ENCODE peak calls at places on chromosome X, in eight cellular contexts. M, N, H, K, A, Q, F and O are unnamed samples.

GRCh38 chrX:103607385-103608304 is at the start of gene TCEAL3:
- DNase-seq in K (peak; percentile 51), A (peak; percentile 56), M (peak; percentile 56), Q (peak; percentile 57), F (peak; percentile 61), N (peak; percentile 46), H (peak; percentile 31), O (peak; percentile 66)

GRCh38 chrX:40326186-40326965 is 228.6 kb upstream of the BCOR start:
- DNase-seq in M (no peak), H (no peak), F (no peak), K (no peak), N (no peak), Q (no peak), A (no peak), O (no peak)

GRCh38 chrX:154732421-154733071 is 18.3 kb downstream of the GAB3 start:
- DNase-seq in H (no peak), M (no peak), Q (no peak), N (no peak), A (no peak), F (no peak), K (no peak), O (no peak)

GRCh38 chrX:307261-308111 is 11.1 kb downstream of the GTPBP6 start:
- DNase-seq in H (no peak), N (peak; percentile 28), F (no peak), Q (no peak), A (no peak), K (no peak), M (no peak), O (no peak)

GRCh38 chrX:40849906-40850672 is 114.7 kb upstream of the MED14 start:
- DNase-seq in H (no peak), M (no peak), K (no peak), Q (no peak), F (no peak), N (no peak), A (no peak), O (no peak)

GRCh38 chrX:121333942-121334341 is 286.5 kb downstream of the GLUD2 start:
- DNase-seq in F (no peak), N (no peak), A (no peak), H (no peak), K (no peak), M (no peak), Q (no peak), O (no peak)

GRCh38 chrX:119753639-119754257 is 4.6 kb upstream of the SOWAHD start:
- DNase-seq in N (peak; percentile 15), Q (no peak), H (peak; percentile 31), F (peak; percentile 42), M (no peak), K (peak; percentile 32), A (peak; percentile 37), O (peak; percentile 67)

GRCh38 chrX:82556588-82556987 is 951.5 kb upstream of the POU3F4 start:
- DNase-seq in K (no peak), N (no peak), A (no peak), Q (no peak), F (no peak), M (no peak), H (no peak), O (no peak)

GRCh38 chrX:11137543-11138139 is 26.5 kb downstream of the HCCS start:
- DNase-seq in K (no peak), M (no peak), A (no peak), Q (no peak), H (peak; percentile 75), N (no peak), F (no peak), O (no peak)

GRCh38 chrX:17377795-17378194 is 2.8 kb downstream of the NHS start:
- DNase-seq in Q (no peak), H (no peak), N (no peak), K (no peak), M (no peak), F (no peak), A (no peak), O (no peak)

GRCh38 chrX:2710496-2710895 is 19.4 kb downstream of the CD99 start:
- DNase-seq in K (no peak), A (no peak), F (no peak), H (no peak), M (no peak), N (peak; percentile 7), Q (no peak), O (no peak)

GRCh38 chrX:2707334-2707760 is 16.3 kb downstream of the CD99 start:
- DNase-seq in N (peak; percentile 61), H (peak; percentile 64), K (peak; percentile 57), F (peak; percentile 16), M (peak; percentile 75), Q (peak; percentile 28), A (peak; percentile 17), O (peak; percentile 51)

GRCh38 chrX:2708601-2709200 is 17.6 kb downstream of the CD99 start:
- DNase-seq in A (no peak), K (no peak), Q (no peak), N (no peak), H (no peak), F (no peak), M (no peak), O (no peak)

GRCh38 chrX:2710041-2710471 is 19.0 kb downstream of the CD99 start:
- DNase-seq in K (peak; percentile 26), M (peak; percentile 36), A (no peak), H (no peak), N (no peak), Q (no peak), F (no peak), O (peak; percentile 48)

GRCh38 chrX:2708016-2708415 is 16.9 kb downstream of the CD99 start:
- DNase-seq in K (no peak), Q (no peak), M (no peak), F (no peak), A (no peak), N (no peak), H (no peak), O (no peak)
- H3K4me1 ChIP-seq in K (peaks cover 57% of the 10 kb centered on the region), Q (peaks cover 80% of the 10 kb centered on the region), M (peaks cover 37% of the 10 kb centered on the region), F (no peaks in the 10 kb centered on the region), A (peaks cover 67% of the 10 kb centered on the region), N (peaks cover 22% of the 10 kb centered on the region), H (peaks cover 33% of the 10 kb centered on the region), O (peaks cover 50% of the 10 kb centered on the region)

DNA sequence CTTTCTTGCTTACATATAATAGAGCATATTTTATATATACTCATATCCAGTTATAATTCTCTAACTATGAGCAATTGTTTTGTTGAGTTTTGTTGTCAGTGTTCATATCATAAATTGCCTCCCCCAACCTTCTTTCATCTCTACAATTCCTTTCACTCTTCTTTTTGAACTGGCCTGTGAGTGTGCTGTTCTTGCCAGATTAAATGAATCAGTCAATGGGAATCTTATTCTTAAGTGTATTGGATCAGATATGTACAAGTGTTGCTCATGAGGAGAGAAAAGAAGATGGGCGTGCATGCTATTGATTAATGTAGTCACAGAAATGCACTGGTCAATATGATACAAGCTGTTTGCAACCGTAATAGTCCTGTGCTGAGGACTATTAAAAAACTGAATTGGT is 728.1 kb upstream of the MAGEB2 start:
- DNase-seq in A (no peak), F (no peak), K (no peak), N (no peak), H (no peak), Q (no peak), M (no peak), O (no peak)
- H3K4me1 ChIP-seq in A (no peaks in the 10 kb centered on the region), F (no peaks in the 10 kb centered on the region), K (no peaks in the 10 kb centered on the region), N (no peaks in the 10 kb centered on the region), H (no peaks in the 10 kb centered on the region), Q (no peaks in the 10 kb centered on the region), M (no peaks in the 10 kb centered on the region), O (no peaks in the 10 kb centered on the region)

DNA sequence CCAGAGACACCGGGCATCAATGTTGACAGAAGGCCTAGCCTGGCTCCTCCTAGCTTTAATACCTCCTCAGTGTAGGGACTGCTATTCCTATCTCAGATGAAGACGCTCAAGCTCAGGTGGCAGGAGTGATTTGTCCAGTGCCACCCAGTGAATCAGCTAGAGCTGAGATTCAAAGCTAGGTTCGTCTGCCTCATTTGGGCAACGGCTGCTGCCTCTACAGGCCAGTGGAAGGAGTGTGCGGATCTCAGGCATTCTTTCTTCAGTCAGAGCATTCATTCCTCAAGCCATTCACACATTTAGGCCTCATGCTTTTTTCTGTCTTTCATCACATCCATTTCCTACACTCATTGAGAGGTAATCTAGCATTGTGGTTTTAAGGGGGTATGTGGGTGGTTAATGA is 7.3 kb downstream of the TSR2 start:
- DNase-seq in Q (no peak), H (no peak), K (no peak), F (no peak), A (no peak), N (no peak), M (no peak), O (no peak)
- H3K4me1 ChIP-seq in Q (peaks cover 1% of the 10 kb centered on the region), H (no peaks in the 10 kb centered on the region), K (no peaks in the 10 kb centered on the region), F (no peaks in the 10 kb centered on the region), A (no peaks in the 10 kb centered on the region), N (no peaks in the 10 kb centered on the region), M (no peaks in the 10 kb centered on the region), O (no peaks in the 10 kb centered on the region)

DNA sequence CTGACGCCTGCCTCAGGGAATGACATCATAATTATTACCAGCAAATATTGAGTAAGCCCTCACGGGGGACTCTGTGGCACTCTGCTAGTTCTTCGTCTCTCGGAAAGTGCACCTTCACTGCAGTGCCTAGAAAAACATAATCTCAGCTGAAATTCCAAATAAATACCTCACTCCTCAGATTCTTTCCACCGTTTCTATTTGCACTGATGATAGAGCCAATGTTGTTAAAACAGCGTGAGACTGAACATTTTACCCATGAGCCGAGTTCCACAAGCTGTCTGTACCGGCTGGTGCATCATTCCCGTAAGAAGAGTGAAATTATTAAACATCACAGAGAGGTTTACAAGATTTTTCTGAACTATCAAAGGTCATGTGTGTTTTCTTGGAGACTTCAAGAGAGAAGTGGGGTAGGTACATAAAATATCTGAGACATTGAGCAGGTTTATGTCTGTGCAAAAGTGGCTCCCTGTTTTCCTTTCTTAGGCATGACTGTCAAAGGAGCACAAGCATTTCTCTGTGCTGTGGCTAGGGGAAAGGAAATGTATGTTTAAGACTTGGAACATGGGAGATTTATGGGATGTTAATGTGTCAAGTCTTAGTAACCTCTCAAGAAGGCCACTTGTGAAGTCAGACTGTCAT is 119.6 kb downstream of the CBLL2 start:
- DNase-seq in F (no peak), A (no peak), K (no peak), Q (no peak), M (no peak), N (no peak), H (no peak), O (no peak)
- H3K4me1 ChIP-seq in F (no peaks in the 10 kb centered on the region), A (no peaks in the 10 kb centered on the region), K (no peaks in the 10 kb centered on the region), Q (no peaks in the 10 kb centered on the region), M (no peaks in the 10 kb centered on the region), N (no peaks in the 10 kb centered on the region), H (no peaks in the 10 kb centered on the region), O (no peaks in the 10 kb centered on the region)